ENCODE peak calls at places on chromosomes 16 and 17, in four cellular contexts. V is K562, F is HepG2, B is H1. J is an unnamed sample.

GRCh38 chr17:81165246-81166032 is at the start of gene PVALEF:
- DNase-seq in B (peak; percentile 72), F (peak; percentile 48), V (no peak), J (peak; percentile 70)

GRCh38 chr17:62675260-62675659 is 47.8 kb downstream of the MRC2 start:
- DNase-seq in F (no peak), V (no peak), B (no peak), J (no peak)

GRCh38 chr17:38465420-38466345 is 37.4 kb downstream of the ARHGAP23 start:
- DNase-seq in F (no peak), V (peak; percentile 10), B (no peak), J (peak; percentile 58)

GRCh38 chr16:11493531-11493929 is 93.2 kb downstream of the LITAF start:
- DNase-seq in B (peak; percentile 59), F (no peak), V (peak; percentile 69), J (no peak)

GRCh38 chr17:42421479-42422332 is 1.4 kb downstream of the CAVIN1 start:
- DNase-seq in F (no peak), V (peak; percentile 71), B (no peak), J (no peak)

GRCh38 chr17:66549312-66549705 is 246.9 kb downstream of the PRKCA start:
- DNase-seq in V (no peak), B (no peak), F (no peak), J (no peak)

GRCh38 chr16:14121135-14121534 is 50.0 kb downstream of the MRTFB start:
- DNase-seq in V (no peak), F (no peak), B (no peak), J (no peak)

GRCh38 chr17:68657166-68657940 is 56.2 kb upstream of the FAM20A start:
- DNase-seq in F (no peak), V (no peak), B (no peak), J (no peak)

GRCh38 chr17:1033503-1033902 is 36.6 kb downstream of the TIMM22 start:
- DNase-seq in V (no peak), B (no peak), F (no peak), J (no peak)

GRCh38 chr17:67488768-67489167 is 111.7 kb downstream of the PITPNC1 start:
- DNase-seq in V (no peak), F (no peak), B (no peak), J (no peak)

GRCh38 chr16:30692381-30693074 is 6.4 kb upstream of the SRCAP start:
- DNase-seq in B (no peak), V (peak; percentile 4), F (no peak), J (no peak)

GRCh38 chr17:78709119-78709681 is 72.9 kb downstream of the CYTH1 start:
- DNase-seq in V (no peak), B (no peak), F (no peak), J (no peak)

GRCh38 chr17:39591958-39592954 is 15.5 kb downstream of the NEUROD2 start:
- DNase-seq in F (peak; percentile 68), V (peak; percentile 59), B (peak; percentile 90), J (no peak)

GRCh38 chr16:24834459-24835335 is 11.1 kb upstream of the SLC5A11 start:
- DNase-seq in B (peak; percentile 55), F (peak; percentile 62), V (peak; percentile 73), J (peak; percentile 76)

GRCh38 chr16:51328708-51329107 is 177.6 kb upstream of the SALL1 start:
- DNase-seq in F (no peak), B (no peak), V (no peak), J (no peak)

GRCh38 chr17:35892091-35892637 is 12.0 kb upstream of the CCL5 start:
- DNase-seq in B (no peak), F (no peak), V (no peak), J (peak; percentile 17)

GRCh38 chr16:12260119-12260646 is 283.6 kb downstream of the SNX29 start:
- DNase-seq in B (no peak), F (no peak), V (no peak), J (no peak)

GRCh38 chr17:42323268-42323773 is 35.0 kb downstream of the STAT5A start:
- DNase-seq in B (no peak), V (no peak), F (no peak), J (no peak)

GRCh38 chr17:55301521-55302406 is 37.0 kb downstream of the HLF start:
- DNase-seq in F (peak; percentile 99), B (no peak), V (peak; percentile 19), J (no peak)

GRCh38 chr16:2388875-2389433 is 40.3 kb upstream of the CCNF start:
- DNase-seq in F (peak; percentile 68), B (no peak), V (no peak), J (no peak)

GRCh38 chr17:78391843-78392242 is 13.4 kb downstream of the PGS1 start:
- DNase-seq in F (no peak), B (no peak), V (no peak), J (no peak)

GRCh38 chr17:76793775-76794174 is 55.9 kb downstream of the MFSD11 start:
- DNase-seq in V (peak; percentile 46), B (no peak), F (peak; percentile 53), J (peak; percentile 80)

GRCh38 chr17:65756760-65757159 is 195.3 kb upstream of the AXIN2 start:
- DNase-seq in F (peak; percentile 63), B (no peak), V (no peak), J (no peak)

GRCh38 chr17:14058051-14058450 is 11.3 kb upstream of the COX10 start:
- DNase-seq in B (no peak), V (no peak), F (no peak), J (no peak)

GRCh38 chr17:80071116-80071980 is 30.0 kb upstream of the GAA start:
- DNase-seq in F (peak; percentile 43), V (no peak), B (no peak), J (no peak)

GRCh38 chr16:54143410-54143809 is 143.2 kb downstream of the IRX3 start:
- DNase-seq in V (no peak), B (no peak), F (no peak), J (no peak)

GRCh38 chr17:68449021-68449739 is 8.1 kb downstream of the WIPI1 start:
- DNase-seq in F (no peak), B (no peak), V (no peak), J (peak; percentile 13)

GRCh38 chr16:16021020-16021419 is 71.6 kb downstream of the ABCC1 start:
- DNase-seq in V (no peak), F (no peak), B (no peak), J (no peak)

GRCh38 chr16:84370723-84371552 is 2.6 kb downstream of the ATP2C2 start:
- DNase-seq in V (no peak), B (no peak), F (no peak), J (no peak)

GRCh38 chr17:76053230-76054111 is 18.8 kb downstream of the SRP68 start:
- DNase-seq in V (peak; percentile 57), B (no peak), F (no peak), J (peak; percentile 27)

GRCh38 chr16:89828199-89828869 is at the start of gene SPIRE2:
- DNase-seq in V (peak; percentile 85), F (no peak), B (peak; percentile 88), J (peak; percentile 53)

GRCh38 chr16:5070431-5071186 is 1.0 kb upstream of the ALG1 start:
- DNase-seq in B (no peak), V (no peak), F (no peak), J (no peak)

DNA sequence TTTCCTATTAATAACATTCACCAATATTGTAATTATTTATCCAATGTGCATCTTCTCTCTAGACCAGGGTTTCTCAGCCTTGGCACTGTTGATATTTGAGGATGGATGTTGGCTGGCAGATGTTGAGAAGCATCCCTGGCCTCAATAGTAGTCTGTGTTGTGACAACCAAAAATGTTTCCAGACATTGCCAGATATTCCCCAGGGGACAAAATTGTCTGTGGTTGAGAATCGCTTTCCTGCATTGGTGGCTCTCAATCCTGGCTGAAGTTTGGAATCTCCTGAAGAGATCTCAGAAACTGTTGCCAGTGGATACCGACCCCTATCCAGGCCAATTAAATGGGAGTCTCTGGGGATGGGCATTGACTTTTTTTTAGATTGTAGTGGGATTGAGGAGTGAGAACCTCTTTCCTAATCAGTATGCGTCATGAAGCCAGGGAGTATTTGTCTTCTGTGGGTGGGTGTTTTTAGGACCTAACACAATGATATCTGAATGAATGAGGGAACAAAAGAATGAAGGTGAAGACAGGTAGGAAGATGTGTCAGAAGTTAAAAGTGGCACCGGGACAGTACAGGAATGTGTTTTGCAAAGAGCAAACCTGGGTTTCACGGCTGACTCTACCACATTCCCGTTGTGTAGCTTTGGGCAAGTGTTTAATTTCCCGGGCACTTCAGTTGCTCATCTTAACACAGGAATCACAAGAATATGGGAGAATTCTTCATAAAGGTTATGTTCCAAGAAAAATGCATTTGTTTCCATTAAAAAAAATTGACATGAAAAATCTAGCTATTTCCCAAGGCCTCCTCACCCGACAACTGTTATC is 24.3 kb downstream of the HSD17B2 start:
- DNase-seq in B (no peak), V (no peak), F (no peak), J (no peak)
- TF ChIP-seq RNF2 in B (no peak), V (no peak), F (no peak), J (no peak)

DNA sequence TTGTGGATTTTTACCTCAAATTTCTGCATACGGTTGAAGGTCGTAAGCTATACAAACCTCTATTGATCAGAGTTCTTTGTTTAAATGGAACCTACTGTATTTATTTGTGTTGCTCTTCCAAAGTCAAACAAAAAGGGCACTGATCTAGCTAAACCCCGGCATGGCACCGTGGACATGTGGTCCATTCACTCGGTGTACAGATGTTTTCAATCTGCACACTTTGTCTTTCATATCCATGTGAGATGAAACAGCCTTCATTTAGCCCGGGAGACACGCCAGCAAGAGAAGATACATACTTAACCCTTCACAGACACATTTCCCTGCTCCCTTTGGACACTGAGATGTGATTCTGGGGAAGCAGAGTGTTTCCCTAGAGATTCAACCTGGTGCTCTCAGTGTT is 238.3 kb upstream of the MAF start:
- DNase-seq in V (no peak), F (no peak), B (no peak), J (no peak)
- TF ChIP-seq RNF2 in V (no peak), F (no peak), B (no peak), J (no peak)

DNA sequence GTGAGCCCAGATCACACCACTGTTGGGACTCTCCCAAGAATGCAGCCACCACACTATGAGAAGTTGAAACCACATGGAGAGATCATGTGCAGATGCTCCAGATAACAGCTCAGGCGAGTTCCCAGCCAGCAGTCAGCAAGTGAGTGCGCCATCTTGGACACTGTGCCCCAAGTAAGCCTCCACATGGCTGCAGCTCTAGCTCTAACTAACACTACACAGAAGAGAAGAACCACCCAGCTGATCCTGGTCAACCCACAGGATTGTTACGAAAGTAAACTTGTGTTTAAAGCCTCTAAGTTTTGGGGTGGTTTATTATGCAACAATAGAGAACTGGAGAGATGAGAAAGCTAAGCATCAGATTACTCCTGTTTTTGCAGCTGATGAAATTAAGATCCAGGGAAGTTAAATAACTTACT is 25.8 kb downstream of the SLC38A7 start:
- DNase-seq in B (no peak), V (no peak), F (no peak), J (no peak)
- TF ChIP-seq RNF2 in B (no peak), V (no peak), F (no peak), J (no peak)

DNA sequence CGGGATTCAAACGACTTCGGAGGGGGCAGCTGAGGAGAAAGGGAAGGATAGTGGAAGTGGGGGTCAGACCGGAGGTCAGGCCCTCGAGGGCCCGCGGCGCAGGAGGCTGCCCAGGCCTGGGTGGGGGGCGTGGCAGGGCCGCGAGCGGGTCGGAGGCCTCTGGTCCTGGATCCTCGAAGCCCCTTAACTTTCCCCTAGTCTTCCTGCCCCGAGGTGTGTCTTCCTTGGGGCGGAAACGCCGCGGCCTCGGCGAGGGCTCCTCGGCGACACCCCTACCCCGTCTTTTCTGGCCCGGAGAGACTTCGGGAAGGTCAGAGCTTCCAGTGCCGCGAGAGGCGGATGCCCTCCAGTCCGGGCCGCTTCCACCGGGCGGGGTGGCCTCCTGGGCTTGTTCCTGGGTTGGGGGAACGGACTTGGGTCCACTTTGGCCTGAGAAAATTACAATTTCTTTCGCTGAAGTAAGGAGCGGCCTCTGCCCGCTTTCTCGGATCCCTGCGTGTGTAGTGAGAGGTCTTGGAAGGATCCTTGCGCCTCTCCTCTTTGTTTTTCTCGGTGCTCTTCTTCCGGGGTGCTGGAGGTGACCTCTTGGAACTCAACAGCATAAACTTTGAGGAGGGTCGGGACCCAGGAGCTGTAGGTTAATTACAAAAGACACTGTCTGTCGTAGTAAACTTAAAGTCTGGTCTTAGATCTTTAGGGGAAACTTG is 501 bp downstream of the IST1 start:
- DNase-seq in B (no peak), V (peak; percentile 49), F (no peak), J (peak; percentile 63)
- TF ChIP-seq RNF2 in B (no peak), V (no peak), F (no peak), J (no peak)

J was measured in A549.